ENCODE peak calls at places on chromosomes 1 and 21, in four cellular contexts. T, E, Y and J are unnamed samples.
A peak's percentile ranks its signal among the peaks of the same experiment; 100 is the strongest.

GRCh38 chr1:155071701-155072100 is 6.9 kb upstream of the EFNA3 start:
- DNase-seq in T (no peak), E (no peak), Y (no peak), J (no peak)

GRCh38 chr1:90850181-90850924 is 133.3 kb upstream of the BARHL2 start:
- DNase-seq in T (no peak), E (peak; percentile 19), Y (no peak), J (no peak)

GRCh38 chr1:191134796-191135195 is 657.1 kb upstream of the BRINP3 start:
- DNase-seq in T (no peak), E (no peak), Y (no peak), J (no peak)

GRCh38 chr21:41604583-41605041 is 96.7 kb upstream of the TMPRSS2 start:
- DNase-seq in T (no peak), E (peak; percentile 30), Y (no peak), J (no peak)

GRCh38 chr1:31394628-31395193 is 18.3 kb upstream of the SERINC2 start:
- DNase-seq in T (peak; percentile 59), E (peak; percentile 79), Y (peak; percentile 80), J (peak; percentile 76)

GRCh38 chr1:153548722-153549695 is at the start of gene S100A3:
- DNase-seq in T (no peak), E (peak; percentile 97), Y (peak; percentile 95), J (no peak)

GRCh38 chr1:167090289-167090942 is at the start of gene GPA33:
- DNase-seq in T (no peak), E (no peak), Y (no peak), J (no peak)

GRCh38 chr1:156638189-156638588 is 3.7 kb upstream of the BCAN start:
- DNase-seq in T (no peak), E (no peak), Y (no peak), J (no peak)

GRCh38 chr1:45824607-45825006 is 21.2 kb downstream of the MAST2 start:
- DNase-seq in T (no peak), E (no peak), Y (no peak), J (no peak)

GRCh38 chr1:28129150-28129549 is 40.7 kb upstream of the EYA3 start:
- DNase-seq in T (no peak), E (peak; percentile 61), Y (no peak), J (no peak)

GRCh38 chr1:195604287-195604686 is 1004.0 kb downstream of the KCNT2 start:
- DNase-seq in T (no peak), E (peak; percentile 88), Y (no peak), J (no peak)

GRCh38 chr1:58981392-58981791 is 197.5 kb upstream of the JUN start:
- DNase-seq in T (no peak), E (no peak), Y (peak; percentile 9), J (no peak)

GRCh38 chr1:216750031-216750627 is 26.9 kb upstream of the ESRRG start:
- DNase-seq in T (no peak), E (peak; percentile 55), Y (no peak), J (no peak)

GRCh38 chr1:45493116-45493697 is 2.2 kb upstream of the TESK2 start:
- DNase-seq in T (no peak), E (peak; percentile 67), Y (no peak), J (no peak)

GRCh38 chr1:61050541-61051454 is 31.6 kb upstream of the NFIA start:
- DNase-seq in T (no peak), E (no peak), Y (no peak), J (peak; percentile 74)

GRCh38 chr1:187413770-187414169 is 585.0 kb downstream of the PLA2G4A start:
- DNase-seq in T (no peak), E (no peak), Y (no peak), J (no peak)